ENCODE peak calls at places on chromosomes 2 and 18, in eight cellular contexts. One of them, this sample, is unnamed.

GRCh38 chr18:55264108-55264507 is 304.8 kb upstream of the CCDC68 start:
- DNase-seq in naive thymus-derived CD4-positive, alpha-beta T cell: no peak
- DNase-seq in amniotic stem cell: no peak
- DNase-seq in T-cell: no peak
- DNase-seq in bronchial epithelial cell: peak
- DNase-seq in EH: no peak
- DNase-seq in A172: peak
- DNase-seq in GM13976: no peak
- DNase-seq in this sample: no peak

GRCh38 chr2:43220982-43221659 is 5.3 kb downstream of the ZFP36L2 start:
- DNase-seq in naive thymus-derived CD4-positive, alpha-beta T cell: peak
- DNase-seq in amniotic stem cell: peak
- DNase-seq in T-cell: no peak
- DNase-seq in bronchial epithelial cell: peak
- DNase-seq in EH: peak
- DNase-seq in A172: no peak
- DNase-seq in GM13976: no peak
- DNase-seq in this sample: no peak

GRCh38 chr2:69565431-69565839 is 78.1 kb downstream of the AAK1 start:
- DNase-seq in naive thymus-derived CD4-positive, alpha-beta T cell: peak
- DNase-seq in amniotic stem cell: no peak
- DNase-seq in T-cell: peak
- DNase-seq in bronchial epithelial cell: peak
- DNase-seq in EH: peak
- DNase-seq in A172: peak
- DNase-seq in GM13976: peak
- DNase-seq in this sample: peak

GRCh38 chr2:198309673-198310280 is 505.4 kb downstream of the PLCL1 start:
- DNase-seq in naive thymus-derived CD4-positive, alpha-beta T cell: peak
- DNase-seq in amniotic stem cell: no peak
- DNase-seq in T-cell: no peak
- DNase-seq in bronchial epithelial cell: peak
- DNase-seq in EH: peak
- DNase-seq in A172: peak
- DNase-seq in GM13976: peak
- DNase-seq in this sample: no peak

GRCh38 chr2:172613035-172613434 is 57.1 kb downstream of the PDK1 start:
- DNase-seq in naive thymus-derived CD4-positive, alpha-beta T cell: no peak
- DNase-seq in amniotic stem cell: no peak
- DNase-seq in T-cell: no peak
- DNase-seq in bronchial epithelial cell: no peak
- DNase-seq in EH: peak
- DNase-seq in A172: no peak
- DNase-seq in GM13976: peak
- DNase-seq in this sample: no peak

GRCh38 chr2:239828192-239828972 is 196.8 kb downstream of the NDUFA10 start:
- DNase-seq in naive thymus-derived CD4-positive, alpha-beta T cell: no peak
- DNase-seq in amniotic stem cell: no peak
- DNase-seq in T-cell: no peak
- DNase-seq in bronchial epithelial cell: no peak
- DNase-seq in EH: no peak
- DNase-seq in A172: no peak
- DNase-seq in GM13976: no peak
- DNase-seq in this sample: no peak

GRCh38 chr2:3774336-3774735 is 71.0 kb downstream of the DCDC2C start:
- DNase-seq in naive thymus-derived CD4-positive, alpha-beta T cell: no peak
- DNase-seq in amniotic stem cell: no peak
- DNase-seq in T-cell: no peak
- DNase-seq in bronchial epithelial cell: no peak
- DNase-seq in EH: no peak
- DNase-seq in A172: no peak
- DNase-seq in GM13976: no peak
- DNase-seq in this sample: no peak

GRCh38 chr2:233482616-233483015 is 84.0 kb downstream of the USP40 start:
- DNase-seq in naive thymus-derived CD4-positive, alpha-beta T cell: no peak
- DNase-seq in amniotic stem cell: no peak
- DNase-seq in T-cell: no peak
- DNase-seq in bronchial epithelial cell: no peak
- DNase-seq in EH: no peak
- DNase-seq in A172: no peak
- DNase-seq in GM13976: peak
- DNase-seq in this sample: no peak

GRCh38 chr2:143463717-143464116 is 334.5 kb downstream of the ARHGAP15 start:
- DNase-seq in naive thymus-derived CD4-positive, alpha-beta T cell: no peak
- DNase-seq in amniotic stem cell: no peak
- DNase-seq in T-cell: no peak
- DNase-seq in bronchial epithelial cell: no peak
- DNase-seq in EH: no peak
- DNase-seq in A172: peak
- DNase-seq in GM13976: no peak
- DNase-seq in this sample: no peak

GRCh38 chr18:6414723-6415362 is at the start of gene L3MBTL4:
- DNase-seq in naive thymus-derived CD4-positive, alpha-beta T cell: no peak
- DNase-seq in amniotic stem cell: no peak
- DNase-seq in T-cell: no peak
- DNase-seq in bronchial epithelial cell: no peak
- DNase-seq in EH: no peak
- DNase-seq in A172: no peak
- DNase-seq in GM13976: peak
- DNase-seq in this sample: no peak

GRCh38 chr2:238864207-238865014 is 16.5 kb downstream of the TWIST2 start:
- DNase-seq in naive thymus-derived CD4-positive, alpha-beta T cell: no peak
- DNase-seq in amniotic stem cell: peak
- DNase-seq in T-cell: no peak
- DNase-seq in bronchial epithelial cell: peak
- DNase-seq in EH: peak
- DNase-seq in A172: peak
- DNase-seq in GM13976: no peak
- DNase-seq in this sample: peak

GRCh38 chr2:222938327-222938726 is 77.5 kb downstream of the ACSL3 start:
- DNase-seq in naive thymus-derived CD4-positive, alpha-beta T cell: no peak
- DNase-seq in amniotic stem cell: no peak
- DNase-seq in T-cell: no peak
- DNase-seq in bronchial epithelial cell: no peak
- DNase-seq in EH: no peak
- DNase-seq in A172: no peak
- DNase-seq in GM13976: no peak
- DNase-seq in this sample: no peak

GRCh38 chr2:171810409-171810993 is 83.5 kb downstream of the SLC25A12 start:
- DNase-seq in naive thymus-derived CD4-positive, alpha-beta T cell: no peak
- DNase-seq in amniotic stem cell: no peak
- DNase-seq in T-cell: no peak
- DNase-seq in bronchial epithelial cell: no peak
- DNase-seq in EH: peak
- DNase-seq in A172: no peak
- DNase-seq in GM13976: no peak
- DNase-seq in this sample: no peak

GRCh38 chr2:29226375-29226774 is 111.2 kb downstream of the CLIP4 start:
- DNase-seq in naive thymus-derived CD4-positive, alpha-beta T cell: no peak
- DNase-seq in amniotic stem cell: no peak
- DNase-seq in T-cell: no peak
- DNase-seq in bronchial epithelial cell: no peak
- DNase-seq in EH: no peak
- DNase-seq in A172: no peak
- DNase-seq in GM13976: no peak
- DNase-seq in this sample: no peak

GRCh38 chr2:173854840-173855239 is 110.3 kb downstream of the SP3 start:
- DNase-seq in naive thymus-derived CD4-positive, alpha-beta T cell: no peak
- DNase-seq in amniotic stem cell: peak
- DNase-seq in T-cell: no peak
- DNase-seq in bronchial epithelial cell: peak
- DNase-seq in EH: peak
- DNase-seq in A172: peak
- DNase-seq in GM13976: no peak
- DNase-seq in this sample: no peak

GRCh38 chr2:6977095-6977777 is 60.0 kb downstream of the RNF144A start:
- DNase-seq in naive thymus-derived CD4-positive, alpha-beta T cell: no peak
- DNase-seq in amniotic stem cell: no peak
- DNase-seq in T-cell: no peak
- DNase-seq in bronchial epithelial cell: peak
- DNase-seq in EH: no peak
- DNase-seq in A172: no peak
- DNase-seq in GM13976: no peak
- DNase-seq in this sample: peak

GRCh38 chr18:59929621-59930295 is 30.0 kb downstream of the PMAIP1 start:
- DNase-seq in naive thymus-derived CD4-positive, alpha-beta T cell: no peak
- DNase-seq in amniotic stem cell: no peak
- DNase-seq in T-cell: no peak
- DNase-seq in bronchial epithelial cell: peak
- DNase-seq in EH: peak
- DNase-seq in A172: no peak
- DNase-seq in GM13976: no peak
- DNase-seq in this sample: no peak